ENCODE peak calls at places on chromosomes 16 and 17, in four cellular contexts. One of them, this sample, is unnamed.

GRCh38 chr16:3115561-3115960 is 3.2 kb downstream of the ZNF205 start:
- DNase-seq in tibial nerve: no peak
- DNase-seq in suprapubic skin: no peak
- DNase-seq in upper lobe of right lung: no peak
- DNase-seq in this sample: no peak

GRCh38 chr16:30382398-30383015 is at the start of gene SEPTIN1:
- DNase-seq in tibial nerve: no peak
- DNase-seq in suprapubic skin: no peak
- DNase-seq in upper lobe of right lung: no peak
- DNase-seq in this sample: peak; percentile 64

GRCh38 chr17:6454495-6455320 is 10.5 kb downstream of the PIMREG start:
- DNase-seq in tibial nerve: no peak
- DNase-seq in suprapubic skin: no peak
- DNase-seq in upper lobe of right lung: peak; percentile 61
- DNase-seq in this sample: no peak

GRCh38 chr17:36068524-36068923 is 4.5 kb downstream of the CCL18 start:
- DNase-seq in tibial nerve: no peak
- DNase-seq in suprapubic skin: no peak
- DNase-seq in upper lobe of right lung: no peak
- DNase-seq in this sample: no peak

GRCh38 chr16:1408171-1408837 is 6.2 kb downstream of the UNKL start:
- DNase-seq in tibial nerve: peak; percentile 94
- DNase-seq in suprapubic skin: peak; percentile 96
- DNase-seq in upper lobe of right lung: peak; percentile 96
- DNase-seq in this sample: peak; percentile 95

GRCh38 chr16:88504489-88505404 is 51.7 kb downstream of the ZFPM1 start:
- DNase-seq in tibial nerve: no peak
- DNase-seq in suprapubic skin: no peak
- DNase-seq in upper lobe of right lung: no peak
- DNase-seq in this sample: no peak

GRCh38 chr17:42748202-42748905 is 3.5 kb upstream of the EZH1 start:
- DNase-seq in tibial nerve: peak; percentile 56
- DNase-seq in suprapubic skin: no peak
- DNase-seq in upper lobe of right lung: no peak
- DNase-seq in this sample: no peak

GRCh38 chr17:20999044-20999573 is 43.7 kb downstream of the USP22 start:
- DNase-seq in tibial nerve: no peak
- DNase-seq in suprapubic skin: no peak
- DNase-seq in upper lobe of right lung: peak; percentile 46
- DNase-seq in this sample: no peak

GRCh38 chr16:57999971-58000705 is at the start of gene ZNF319:
- DNase-seq in tibial nerve: no peak
- DNase-seq in suprapubic skin: no peak
- DNase-seq in upper lobe of right lung: no peak
- DNase-seq in this sample: peak; percentile 51

GRCh38 chr16:73062640-73063283 is 14.8 kb upstream of the ZFHX3 start:
- DNase-seq in tibial nerve: no peak
- DNase-seq in suprapubic skin: no peak
- DNase-seq in upper lobe of right lung: no peak
- DNase-seq in this sample: no peak

GRCh38 chr17:67990909-67991308 is 5.4 kb downstream of the C17orf58 start:
- DNase-seq in tibial nerve: no peak
- DNase-seq in suprapubic skin: no peak
- DNase-seq in upper lobe of right lung: no peak
- DNase-seq in this sample: no peak

GRCh38 chr17:58219007-58219788 is at the start of gene MKS1:
- DNase-seq in tibial nerve: peak; percentile 82
- DNase-seq in suprapubic skin: peak; percentile 96
- DNase-seq in upper lobe of right lung: peak; percentile 98
- DNase-seq in this sample: peak; percentile 93

GRCh38 chr17:1796800-1797199 is 32.9 kb downstream of the SMYD4 start:
- DNase-seq in tibial nerve: no peak
- DNase-seq in suprapubic skin: no peak
- DNase-seq in upper lobe of right lung: no peak
- DNase-seq in this sample: no peak

GRCh38 chr16:67339453-67339852 is 12.8 kb downstream of the LRRC36 start:
- DNase-seq in tibial nerve: no peak
- DNase-seq in suprapubic skin: no peak
- DNase-seq in upper lobe of right lung: no peak
- DNase-seq in this sample: no peak

GRCh38 chr17:42672038-42672437 is 4.8 kb downstream of the PLEKHH3 start:
- DNase-seq in tibial nerve: no peak
- DNase-seq in suprapubic skin: no peak
- DNase-seq in upper lobe of right lung: no peak
- DNase-seq in this sample: no peak

GRCh38 chr16:27269300-27270150 is 953 bp upstream of the NSMCE1 start:
- DNase-seq in tibial nerve: no peak
- DNase-seq in suprapubic skin: no peak
- DNase-seq in upper lobe of right lung: no peak
- DNase-seq in this sample: no peak

GRCh38 chr17:57935833-57936807 is 19.1 kb downstream of the CUEDC1 start:
- DNase-seq in tibial nerve: no peak
- DNase-seq in suprapubic skin: peak; percentile 71
- DNase-seq in upper lobe of right lung: no peak
- DNase-seq in this sample: no peak

GRCh38 chr17:3887811-3888210 is 5.0 kb downstream of the CAMKK1 start:
- DNase-seq in tibial nerve: no peak
- DNase-seq in suprapubic skin: no peak
- DNase-seq in upper lobe of right lung: no peak
- DNase-seq in this sample: no peak

GRCh38 chr16:72568502-72568901 is 396.5 kb upstream of the PMFBP1 start:
- DNase-seq in tibial nerve: no peak
- DNase-seq in suprapubic skin: no peak
- DNase-seq in upper lobe of right lung: no peak
- DNase-seq in this sample: no peak

GRCh38 chr17:76867578-76868175 is 527 bp upstream of the MGAT5B start:
- DNase-seq in tibial nerve: no peak
- DNase-seq in suprapubic skin: no peak
- DNase-seq in upper lobe of right lung: no peak
- DNase-seq in this sample: no peak

GRCh38 chr17:4565209-4566141 is 5.1 kb upstream of the GGT6 start:
- DNase-seq in tibial nerve: no peak
- DNase-seq in suprapubic skin: no peak
- DNase-seq in upper lobe of right lung: peak; percentile 71
- DNase-seq in this sample: peak; percentile 66

GRCh38 chr16:86092586-86093480 is 193.9 kb downstream of the IRF8 start:
- DNase-seq in tibial nerve: no peak
- DNase-seq in suprapubic skin: peak; percentile 27
- DNase-seq in upper lobe of right lung: peak; percentile 61
- DNase-seq in this sample: no peak

GRCh38 chr17:69757794-69758430 is 317.1 kb upstream of the KCNJ16 start:
- DNase-seq in tibial nerve: no peak
- DNase-seq in suprapubic skin: no peak
- DNase-seq in upper lobe of right lung: no peak
- DNase-seq in this sample: no peak

GRCh38 chr16:51035110-51035498 is 116.0 kb downstream of the SALL1 start:
- DNase-seq in tibial nerve: peak; percentile 16
- DNase-seq in suprapubic skin: no peak
- DNase-seq in upper lobe of right lung: no peak
- DNase-seq in this sample: no peak

GRCh38 chr16:69376393-69377059 is 9.3 kb downstream of the TERF2 start:
- DNase-seq in tibial nerve: no peak
- DNase-seq in suprapubic skin: no peak
- DNase-seq in upper lobe of right lung: no peak
- DNase-seq in this sample: no peak

DNA sequence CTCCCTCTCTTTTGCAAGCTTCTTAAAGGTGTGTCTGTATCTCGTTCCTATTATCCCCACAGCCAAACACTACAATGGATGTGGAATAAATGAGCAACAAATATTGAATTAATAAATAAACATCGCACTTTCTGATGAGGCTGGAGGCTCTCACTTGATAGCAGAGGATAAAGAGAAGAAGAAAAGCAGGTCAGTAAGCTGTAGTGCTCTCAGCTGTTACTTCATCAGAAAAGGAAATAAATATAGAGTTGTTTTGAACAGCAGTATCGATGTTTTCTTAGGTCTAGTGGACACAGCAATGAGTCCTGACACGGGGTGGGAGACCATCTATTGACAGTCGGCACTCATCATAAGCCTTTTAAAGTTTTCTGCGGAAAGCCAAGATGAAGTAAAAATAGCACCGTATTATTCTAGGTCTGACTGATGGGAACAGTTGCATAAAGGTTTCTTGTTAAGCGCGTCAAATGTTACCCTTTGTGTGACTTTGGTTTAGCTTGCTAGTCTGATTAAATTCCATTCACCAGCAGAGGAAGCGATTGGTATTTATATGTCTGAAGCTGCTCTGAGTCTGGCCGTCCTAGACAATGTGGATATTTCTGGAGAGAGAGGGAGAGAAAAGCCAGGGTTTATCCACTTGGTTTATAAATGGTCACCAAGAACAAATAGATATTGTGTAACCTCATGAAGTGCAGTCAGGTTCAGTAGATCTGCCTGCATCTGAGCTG is 646.1 kb downstream of the CDH11 start:
- DNase-seq in tibial nerve: no peak
- DNase-seq in suprapubic skin: no peak
- DNase-seq in upper lobe of right lung: no peak
- DNase-seq in this sample: no peak
- H3K4me3 ChIP-seq in tibial nerve: no peak overlapping the region
- H3K4me3 ChIP-seq in suprapubic skin: no peak overlapping the region
- H3K4me3 ChIP-seq in upper lobe of right lung: no peak overlapping the region
- H3K4me3 ChIP-seq in this sample: no peak overlapping the region

DNA sequence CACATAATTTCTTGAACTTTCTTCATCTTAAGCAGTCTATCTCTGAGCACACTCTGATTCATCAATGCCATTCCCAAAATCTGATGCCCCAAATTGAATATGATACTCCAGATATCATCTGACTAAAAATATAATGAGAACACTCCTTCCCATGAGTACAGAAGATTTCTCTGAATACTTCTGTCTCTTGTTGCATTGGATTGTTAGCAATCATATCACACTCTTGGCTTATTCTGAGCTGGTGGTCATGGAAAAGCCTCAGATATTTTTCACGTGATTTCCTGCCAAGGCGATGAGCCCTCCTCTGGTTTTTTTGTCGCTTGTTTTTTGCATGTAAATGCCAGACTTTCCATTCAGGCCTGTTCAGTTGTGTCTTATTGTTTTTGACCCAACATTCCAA is 87.2 kb downstream of the NOG start:
- DNase-seq in tibial nerve: no peak
- DNase-seq in suprapubic skin: no peak
- DNase-seq in upper lobe of right lung: no peak
- DNase-seq in this sample: no peak
- H3K27me3 ChIP-seq in tibial nerve: no peaks in the 10 kb centered on the region
- H3K27me3 ChIP-seq in suprapubic skin: peaks cover 72% of the 10 kb centered on the region
- H3K27me3 ChIP-seq in upper lobe of right lung: peaks cover 33% of the 10 kb centered on the region
- H3K27me3 ChIP-seq in this sample: peaks cover 31% of the 10 kb centered on the region

GRCh38 chr17:48546924-48547838 is 2.3 kb upstream of the HOXB2 start:
- DNase-seq in tibial nerve: no peak
- DNase-seq in suprapubic skin: no peak
- DNase-seq in upper lobe of right lung: no peak
- DNase-seq in this sample: no peak
- H3K4me1 ChIP-seq in tibial nerve: peaks cover 30% of the 10 kb centered on the region
- H3K4me1 ChIP-seq in suprapubic skin: peaks cover 60% of the 10 kb centered on the region
- H3K4me1 ChIP-seq in upper lobe of right lung: peaks cover 8% of the 10 kb centered on the region
- H3K4me1 ChIP-seq in this sample: peaks cover 32% of the 10 kb centered on the region

GRCh38 chr16:78002915-78003538 is 19.3 kb upstream of the CLEC3A start:
- DNase-seq in tibial nerve: peak; percentile 56
- DNase-seq in suprapubic skin: peak; percentile 88
- DNase-seq in upper lobe of right lung: peak; percentile 86
- DNase-seq in this sample: peak; percentile 25
- H3K4me3 ChIP-seq in tibial nerve: no peak overlapping the region
- H3K4me3 ChIP-seq in suprapubic skin: no peak overlapping the region
- H3K4me3 ChIP-seq in upper lobe of right lung: no peak overlapping the region
- H3K4me3 ChIP-seq in this sample: no peak overlapping the region

GRCh38 chr16:9333515-9333914 is 242.1 kb downstream of the HAPSTR1 start:
- DNase-seq in tibial nerve: no peak
- DNase-seq in suprapubic skin: no peak
- DNase-seq in upper lobe of right lung: no peak
- DNase-seq in this sample: no peak

GRCh38 chr16:9332574-9333148 is 241.2 kb downstream of the HAPSTR1 start:
- DNase-seq in tibial nerve: no peak
- DNase-seq in suprapubic skin: no peak
- DNase-seq in upper lobe of right lung: no peak
- DNase-seq in this sample: no peak

GRCh38 chr16:9330036-9330545 is 238.6 kb downstream of the HAPSTR1 start:
- DNase-seq in tibial nerve: no peak
- DNase-seq in suprapubic skin: no peak
- DNase-seq in upper lobe of right lung: no peak
- DNase-seq in this sample: no peak

GRCh38 chr16:9331503-9331902 is 240.1 kb downstream of the HAPSTR1 start:
- DNase-seq in tibial nerve: no peak
- DNase-seq in suprapubic skin: no peak
- DNase-seq in upper lobe of right lung: no peak
- DNase-seq in this sample: no peak

DNA sequence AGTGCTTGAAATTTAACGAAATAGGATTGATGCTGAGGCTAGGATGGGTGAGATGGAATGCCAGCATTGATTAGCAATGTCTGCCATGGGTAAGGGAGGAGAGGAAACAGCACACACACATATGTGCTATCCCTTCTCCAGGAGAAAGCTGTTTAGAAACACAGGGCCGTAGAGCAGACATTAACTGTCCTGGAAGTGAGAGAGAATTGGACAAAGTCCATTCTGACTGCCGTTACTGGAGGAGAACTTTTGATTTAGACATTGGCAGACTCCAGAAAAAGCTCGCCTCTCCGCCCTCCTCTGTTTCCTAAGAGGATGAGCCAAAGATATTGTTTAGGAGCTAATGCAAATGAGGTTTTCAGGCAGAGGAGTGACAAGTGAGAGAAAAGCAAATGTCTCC is 236.9 kb downstream of the HAPSTR1 start:
- DNase-seq in tibial nerve: no peak
- DNase-seq in suprapubic skin: no peak
- DNase-seq in upper lobe of right lung: no peak
- DNase-seq in this sample: no peak
- H3K27me3 ChIP-seq in tibial nerve: no peaks in the 10 kb centered on the region
- H3K27me3 ChIP-seq in suprapubic skin: no peaks in the 10 kb centered on the region
- H3K27me3 ChIP-seq in upper lobe of right lung: no peaks in the 10 kb centered on the region
- H3K27me3 ChIP-seq in this sample: no peaks in the 10 kb centered on the region

GRCh38 chr16:84566580-84567244 is 51.2 kb downstream of the COTL1 start:
- DNase-seq in tibial nerve: no peak
- DNase-seq in suprapubic skin: no peak
- DNase-seq in upper lobe of right lung: no peak
- DNase-seq in this sample: no peak
- H3K4me1 ChIP-seq in tibial nerve: no peaks in the 10 kb centered on the region
- H3K4me1 ChIP-seq in suprapubic skin: no peaks in the 10 kb centered on the region
- H3K4me1 ChIP-seq in upper lobe of right lung: no peaks in the 10 kb centered on the region
- H3K4me1 ChIP-seq in this sample: no peaks in the 10 kb centered on the region

GRCh38 chr17:39062846-39063680 is 88.4 kb downstream of the PLXDC1 start:
- DNase-seq in tibial nerve: no peak
- DNase-seq in suprapubic skin: no peak
- DNase-seq in upper lobe of right lung: peak; percentile 13
- DNase-seq in this sample: no peak
- H3K4me3 ChIP-seq in tibial nerve: no peak overlapping the region
- H3K4me3 ChIP-seq in suprapubic skin: no peak overlapping the region
- H3K4me3 ChIP-seq in upper lobe of right lung: no peak overlapping the region
- H3K4me3 ChIP-seq in this sample: no peak overlapping the region

GRCh38 chr16:56667581-56668571 is at the start of gene MT1G:
- DNase-seq in tibial nerve: no peak
- DNase-seq in suprapubic skin: no peak
- DNase-seq in upper lobe of right lung: peak; percentile 74
- DNase-seq in this sample: no peak
- H3K27me3 ChIP-seq in tibial nerve: no peaks in the 10 kb centered on the region
- H3K27me3 ChIP-seq in suprapubic skin: peaks cover 53% of the 10 kb centered on the region
- H3K27me3 ChIP-seq in upper lobe of right lung: peaks cover 75% of the 10 kb centered on the region
- H3K27me3 ChIP-seq in this sample: peaks cover 40% of the 10 kb centered on the region

This sample was measured in CD8-positive, alpha-beta memory T cell.